ENCODE peak calls at places on chromosomes 4 and X, in nine cellular contexts. One of them, this sample, is unnamed.

GRCh38 chrX:31706456-31706855 is 634.6 kb upstream of the FTHL17 start:
- DNase-seq in CD8-positive, alpha-beta T cell: no peak
- DNase-seq in neural progenitor cell: no peak
- DNase-seq in heart right ventricle: no peak
- DNase-seq in A549: no peak
- DNase-seq in BJ: no peak
- DNase-seq in right lobe of liver: no peak
- DNase-seq in astrocyte: peak
- DNase-seq in colonic mucosa: no peak
- DNase-seq in this sample: peak

GRCh38 chr4:1348014-1348513 is 1.1 kb downstream of the UVSSA start:
- DNase-seq in astrocyte: no peak
- DNase-seq in colonic mucosa: peak
- DNase-seq in A549: no peak
- DNase-seq in CD8-positive, alpha-beta T cell: no peak
- DNase-seq in right lobe of liver: peak
- DNase-seq in BJ: no peak
- DNase-seq in heart right ventricle: no peak
- DNase-seq in neural progenitor cell: no peak
- DNase-seq in this sample: no peak

GRCh38 chr4:186723207-186724047 is at the start of gene FAT1:
- DNase-seq in colonic mucosa: peak
- DNase-seq in right lobe of liver: peak
- DNase-seq in neural progenitor cell: peak
- DNase-seq in A549: peak
- DNase-seq in CD8-positive, alpha-beta T cell: no peak
- DNase-seq in BJ: no peak
- DNase-seq in heart right ventricle: peak
- DNase-seq in astrocyte: peak
- DNase-seq in this sample: peak

GRCh38 chr4:185304944-185305690 is 90.6 kb downstream of the LRP2BP start:
- DNase-seq in neural progenitor cell: peak
- DNase-seq in astrocyte: no peak
- DNase-seq in right lobe of liver: no peak
- DNase-seq in colonic mucosa: no peak
- DNase-seq in BJ: no peak
- DNase-seq in heart right ventricle: peak
- DNase-seq in CD8-positive, alpha-beta T cell: peak
- DNase-seq in A549: peak
- DNase-seq in this sample: peak

GRCh38 chr4:112552668-112553067 is 36.7 kb upstream of the NEUROG2 start:
- DNase-seq in A549: peak
- DNase-seq in right lobe of liver: no peak
- DNase-seq in colonic mucosa: no peak
- DNase-seq in heart right ventricle: no peak
- DNase-seq in CD8-positive, alpha-beta T cell: no peak
- DNase-seq in neural progenitor cell: no peak
- DNase-seq in astrocyte: peak
- DNase-seq in BJ: no peak
- DNase-seq in this sample: peak

GRCh38 chr4:84878090-84878489 is 88.4 kb downstream of the WDFY3 start:
- DNase-seq in CD8-positive, alpha-beta T cell: no peak
- DNase-seq in astrocyte: peak
- DNase-seq in neural progenitor cell: no peak
- DNase-seq in heart right ventricle: no peak
- DNase-seq in BJ: peak
- DNase-seq in colonic mucosa: no peak
- DNase-seq in A549: no peak
- DNase-seq in right lobe of liver: no peak
- DNase-seq in this sample: peak

GRCh38 chr4:7828011-7828720 is 111.5 kb downstream of the AFAP1 start:
- DNase-seq in BJ: peak
- DNase-seq in colonic mucosa: peak
- DNase-seq in right lobe of liver: no peak
- DNase-seq in heart right ventricle: peak
- DNase-seq in astrocyte: peak
- DNase-seq in CD8-positive, alpha-beta T cell: peak
- DNase-seq in A549: no peak
- DNase-seq in neural progenitor cell: no peak
- DNase-seq in this sample: peak

GRCh38 chr4:2079006-2079405 is 19.9 kb downstream of the NAT8L start:
- DNase-seq in neural progenitor cell: no peak
- DNase-seq in right lobe of liver: no peak
- DNase-seq in colonic mucosa: no peak
- DNase-seq in CD8-positive, alpha-beta T cell: no peak
- DNase-seq in astrocyte: no peak
- DNase-seq in A549: no peak
- DNase-seq in BJ: no peak
- DNase-seq in heart right ventricle: no peak
- DNase-seq in this sample: no peak

GRCh38 chrX:42694260-42694815 is 83.6 kb downstream of the PPP1R2C start:
- DNase-seq in neural progenitor cell: no peak
- DNase-seq in astrocyte: no peak
- DNase-seq in right lobe of liver: no peak
- DNase-seq in A549: peak
- DNase-seq in CD8-positive, alpha-beta T cell: no peak
- DNase-seq in BJ: no peak
- DNase-seq in heart right ventricle: no peak
- DNase-seq in colonic mucosa: no peak
- DNase-seq in this sample: no peak

GRCh38 chr4:177229331-177229730 is 80.3 kb upstream of the NEIL3 start:
- DNase-seq in astrocyte: no peak
- DNase-seq in BJ: no peak
- DNase-seq in colonic mucosa: no peak
- DNase-seq in A549: no peak
- DNase-seq in right lobe of liver: no peak
- DNase-seq in CD8-positive, alpha-beta T cell: no peak
- DNase-seq in heart right ventricle: no peak
- DNase-seq in neural progenitor cell: no peak
- DNase-seq in this sample: peak

GRCh38 chr4:73053076-73053475 is 16.4 kb downstream of the COX18 start:
- DNase-seq in colonic mucosa: no peak
- DNase-seq in A549: no peak
- DNase-seq in BJ: no peak
- DNase-seq in heart right ventricle: no peak
- DNase-seq in CD8-positive, alpha-beta T cell: no peak
- DNase-seq in right lobe of liver: no peak
- DNase-seq in astrocyte: peak
- DNase-seq in neural progenitor cell: no peak
- DNase-seq in this sample: peak

GRCh38 chr4:163755013-163755412 is 260.5 kb downstream of the TMA16 start:
- DNase-seq in astrocyte: peak
- DNase-seq in A549: peak
- DNase-seq in colonic mucosa: no peak
- DNase-seq in right lobe of liver: no peak
- DNase-seq in BJ: no peak
- DNase-seq in neural progenitor cell: peak
- DNase-seq in heart right ventricle: no peak
- DNase-seq in CD8-positive, alpha-beta T cell: no peak
- DNase-seq in this sample: peak
- TF ChIP-seq CTCF in astrocyte: peak
- TF ChIP-seq CTCF in A549: peak
- TF ChIP-seq CTCF in colonic mucosa: no peak
- TF ChIP-seq CTCF in right lobe of liver: peak
- TF ChIP-seq CTCF in BJ: no peak
- TF ChIP-seq CTCF in neural progenitor cell: peak
- TF ChIP-seq CTCF in heart right ventricle: no peak
- TF ChIP-seq CTCF in CD8-positive, alpha-beta T cell: no peak
- TF ChIP-seq CTCF in this sample: peak

GRCh38 chr4:54146139-54146538 is 46.2 kb downstream of the GSX2 start:
- DNase-seq in right lobe of liver: no peak
- DNase-seq in CD8-positive, alpha-beta T cell: no peak
- DNase-seq in heart right ventricle: no peak
- DNase-seq in astrocyte: no peak
- DNase-seq in BJ: no peak
- DNase-seq in colonic mucosa: no peak
- DNase-seq in A549: no peak
- DNase-seq in neural progenitor cell: no peak
- DNase-seq in this sample: no peak

GRCh38 chr4:54152846-54153600 is 53.1 kb downstream of the GSX2 start:
- DNase-seq in astrocyte: peak
- DNase-seq in right lobe of liver: no peak
- DNase-seq in CD8-positive, alpha-beta T cell: no peak
- DNase-seq in BJ: peak
- DNase-seq in A549: no peak
- DNase-seq in colonic mucosa: no peak
- DNase-seq in neural progenitor cell: no peak
- DNase-seq in heart right ventricle: no peak
- DNase-seq in this sample: peak

GRCh38 chr4:54149323-54149722 is 49.4 kb downstream of the GSX2 start:
- DNase-seq in astrocyte: no peak
- DNase-seq in CD8-positive, alpha-beta T cell: no peak
- DNase-seq in neural progenitor cell: no peak
- DNase-seq in A549: no peak
- DNase-seq in heart right ventricle: no peak
- DNase-seq in BJ: no peak
- DNase-seq in right lobe of liver: no peak
- DNase-seq in colonic mucosa: no peak
- DNase-seq in this sample: no peak
- H3K4me3 ChIP-seq in astrocyte: no peak
- H3K4me3 ChIP-seq in CD8-positive, alpha-beta T cell: no peak
- H3K4me3 ChIP-seq in neural progenitor cell: no peak
- H3K4me3 ChIP-seq in A549: no peak
- H3K4me3 ChIP-seq in heart right ventricle: no peak
- H3K4me3 ChIP-seq in BJ: no peak
- H3K4me3 ChIP-seq in right lobe of liver: no peak
- H3K4me3 ChIP-seq in colonic mucosa: no peak
- H3K4me3 ChIP-seq in this sample: no peak

DNA sequence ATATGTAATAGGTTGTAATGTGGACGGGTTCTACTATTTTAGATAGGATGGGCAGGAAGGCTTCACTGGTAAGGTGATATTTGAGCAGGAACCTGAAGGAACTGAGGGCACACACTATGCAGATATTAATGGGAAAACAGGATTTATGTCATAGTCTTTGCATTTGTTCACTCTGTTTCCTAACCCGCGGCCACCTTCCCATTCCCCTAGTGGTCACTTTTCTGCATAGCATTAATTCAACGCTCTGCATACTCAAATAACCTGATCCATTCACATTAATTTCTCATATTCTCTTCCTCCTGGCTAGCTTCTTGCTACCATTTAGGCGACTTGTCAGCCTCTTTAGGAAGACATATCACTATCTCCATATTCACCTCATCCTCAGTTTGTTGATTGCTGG is 61.5 kb downstream of the GSPT2 start:
- DNase-seq in neural progenitor cell: no peak
- DNase-seq in A549: peak
- DNase-seq in astrocyte: no peak
- DNase-seq in right lobe of liver: no peak
- DNase-seq in colonic mucosa: no peak
- DNase-seq in BJ: no peak
- DNase-seq in CD8-positive, alpha-beta T cell: no peak
- DNase-seq in heart right ventricle: no peak
- DNase-seq in this sample: no peak
- TF ChIP-seq CTCF in neural progenitor cell: peak
- TF ChIP-seq CTCF in A549: no peak
- TF ChIP-seq CTCF in astrocyte: no peak
- TF ChIP-seq CTCF in right lobe of liver: no peak
- TF ChIP-seq CTCF in colonic mucosa: no peak
- TF ChIP-seq CTCF in BJ: peak
- TF ChIP-seq CTCF in CD8-positive, alpha-beta T cell: no peak
- TF ChIP-seq CTCF in heart right ventricle: no peak
- TF ChIP-seq CTCF in this sample: peak

GRCh38 chr4:105808459-105809041 is 86.7 kb upstream of the NPNT start:
- DNase-seq in heart right ventricle: no peak
- DNase-seq in colonic mucosa: no peak
- DNase-seq in neural progenitor cell: no peak
- DNase-seq in A549: peak
- DNase-seq in BJ: peak
- DNase-seq in astrocyte: peak
- DNase-seq in right lobe of liver: no peak
- DNase-seq in CD8-positive, alpha-beta T cell: no peak
- DNase-seq in this sample: peak
- H3K4me3 ChIP-seq in heart right ventricle: no peak
- H3K4me3 ChIP-seq in colonic mucosa: no peak
- H3K4me3 ChIP-seq in neural progenitor cell: no peak
- H3K4me3 ChIP-seq in A549: no peak
- H3K4me3 ChIP-seq in BJ: peak
- H3K4me3 ChIP-seq in astrocyte: no peak
- H3K4me3 ChIP-seq in right lobe of liver: no peak
- H3K4me3 ChIP-seq in CD8-positive, alpha-beta T cell: no peak
- H3K4me3 ChIP-seq in this sample: no peak

DNA sequence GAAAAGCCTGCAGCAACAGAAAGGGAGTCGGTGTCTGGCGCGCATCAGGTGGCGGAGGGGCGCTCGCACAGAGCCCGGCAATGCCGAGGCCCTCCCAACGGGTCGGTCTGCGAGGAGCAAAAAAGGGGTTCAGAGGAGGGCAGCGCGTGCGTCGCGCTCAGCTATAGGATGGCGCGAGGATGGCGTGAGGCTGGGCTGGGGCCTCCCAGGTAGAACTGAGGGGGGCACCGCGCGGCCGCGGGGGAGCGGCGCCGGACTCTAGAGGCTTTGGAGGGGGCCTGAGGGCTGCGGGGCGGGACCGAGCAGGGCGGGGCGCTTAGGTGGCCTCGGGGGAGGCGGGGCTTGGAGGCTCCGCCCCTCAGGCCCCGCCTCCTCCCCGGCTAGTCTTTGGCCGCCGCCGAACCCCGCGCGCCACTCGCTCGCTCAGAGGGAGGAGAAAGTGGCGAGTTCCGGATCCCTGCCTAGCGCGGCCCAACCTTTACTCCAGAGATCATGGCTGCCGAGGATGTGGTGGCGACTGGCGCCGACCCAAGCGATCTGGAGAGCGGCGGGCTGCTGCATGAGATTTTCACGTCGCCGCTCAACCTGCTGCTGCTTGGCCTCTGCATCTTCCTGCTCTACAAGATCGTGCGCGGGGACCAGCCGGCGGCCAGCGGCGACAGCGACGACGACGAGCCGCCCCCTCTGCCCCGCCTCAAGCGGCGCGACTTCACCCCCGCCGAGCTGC is at the start of gene PGRMC1:
- DNase-seq in heart right ventricle: peak
- DNase-seq in neural progenitor cell: peak
- DNase-seq in BJ: no peak
- DNase-seq in colonic mucosa: peak
- DNase-seq in right lobe of liver: peak
- DNase-seq in CD8-positive, alpha-beta T cell: peak
- DNase-seq in A549: peak
- DNase-seq in astrocyte: peak
- DNase-seq in this sample: peak
- TF ChIP-seq CTCF in heart right ventricle: no peak
- TF ChIP-seq CTCF in neural progenitor cell: no peak
- TF ChIP-seq CTCF in BJ: no peak
- TF ChIP-seq CTCF in colonic mucosa: no peak
- TF ChIP-seq CTCF in right lobe of liver: no peak
- TF ChIP-seq CTCF in CD8-positive, alpha-beta T cell: no peak
- TF ChIP-seq CTCF in A549: no peak
- TF ChIP-seq CTCF in astrocyte: no peak
- TF ChIP-seq CTCF in this sample: no peak

GRCh38 chr4:71752383-71753042 is 31.4 kb downstream of the GC start:
- DNase-seq in BJ: no peak
- DNase-seq in CD8-positive, alpha-beta T cell: no peak
- DNase-seq in heart right ventricle: no peak
- DNase-seq in right lobe of liver: no peak
- DNase-seq in neural progenitor cell: no peak
- DNase-seq in astrocyte: no peak
- DNase-seq in colonic mucosa: peak
- DNase-seq in A549: no peak
- DNase-seq in this sample: no peak
- H3K4me3 ChIP-seq in BJ: no peak
- H3K4me3 ChIP-seq in CD8-positive, alpha-beta T cell: no peak
- H3K4me3 ChIP-seq in heart right ventricle: no peak
- H3K4me3 ChIP-seq in right lobe of liver: no peak
- H3K4me3 ChIP-seq in neural progenitor cell: no peak
- H3K4me3 ChIP-seq in astrocyte: no peak
- H3K4me3 ChIP-seq in colonic mucosa: no peak
- H3K4me3 ChIP-seq in A549: no peak
- H3K4me3 ChIP-seq in this sample: no peak